ENCODE peak calls at places on chromosomes 16 and 17, in six cellular contexts. One of them, this sample, is unnamed.
A peak's percentile ranks its signal among the peaks of the same experiment; 100 is the strongest.

GRCh38 chr17:2239882-2240430 is 63.6 kb downstream of the SMG6 start:
- DNase-seq in HFF-Myc: peak; percentile 76
- DNase-seq in epithelial cell of esophagus: peak; percentile 93
- DNase-seq in EL: peak; percentile 87
- DNase-seq in transverse colon: peak; percentile 60
- DNase-seq in stromal cell of bone marrow: peak; percentile 80
- DNase-seq in this sample: no peak

GRCh38 chr17:66548659-66549311 is 246.4 kb downstream of the PRKCA start:
- DNase-seq in HFF-Myc: no peak
- DNase-seq in epithelial cell of esophagus: no peak
- DNase-seq in EL: peak; percentile 50
- DNase-seq in transverse colon: no peak
- DNase-seq in stromal cell of bone marrow: no peak
- DNase-seq in this sample: no peak

GRCh38 chr16:86740817-86741799 is 162.8 kb downstream of the FOXL1 start:
- DNase-seq in HFF-Myc: peak; percentile 36
- DNase-seq in epithelial cell of esophagus: peak; percentile 36
- DNase-seq in EL: peak; percentile 86
- DNase-seq in transverse colon: no peak
- DNase-seq in stromal cell of bone marrow: peak; percentile 68
- DNase-seq in this sample: no peak

GRCh38 chr17:1039511-1040215 is 42.7 kb downstream of the TIMM22 start:
- DNase-seq in HFF-Myc: no peak
- DNase-seq in epithelial cell of esophagus: peak; percentile 15
- DNase-seq in EL: no peak
- DNase-seq in transverse colon: peak; percentile 53
- DNase-seq in stromal cell of bone marrow: no peak
- DNase-seq in this sample: no peak

GRCh38 chr16:50276128-50276444 is 9.7 kb downstream of the ADCY7 start:
- DNase-seq in HFF-Myc: no peak
- DNase-seq in epithelial cell of esophagus: no peak
- DNase-seq in EL: no peak
- DNase-seq in transverse colon: no peak
- DNase-seq in stromal cell of bone marrow: no peak
- DNase-seq in this sample: no peak

GRCh38 chr17:50817838-50818237 is 17.5 kb upstream of the WFIKKN2 start:
- DNase-seq in HFF-Myc: no peak
- DNase-seq in epithelial cell of esophagus: peak; percentile 86
- DNase-seq in EL: peak; percentile 65
- DNase-seq in transverse colon: no peak
- DNase-seq in stromal cell of bone marrow: no peak
- DNase-seq in this sample: no peak

GRCh38 chr16:30033270-30033669 is 2.2 kb upstream of the TLCD3B start:
- DNase-seq in HFF-Myc: no peak
- DNase-seq in epithelial cell of esophagus: no peak
- DNase-seq in EL: no peak
- DNase-seq in transverse colon: no peak
- DNase-seq in stromal cell of bone marrow: no peak
- DNase-seq in this sample: no peak

GRCh38 chr16:30051518-30051917 is 14.0 kb upstream of the ALDOA start:
- DNase-seq in HFF-Myc: no peak
- DNase-seq in epithelial cell of esophagus: peak; percentile 40
- DNase-seq in EL: peak; percentile 82
- DNase-seq in transverse colon: no peak
- DNase-seq in stromal cell of bone marrow: no peak
- DNase-seq in this sample: no peak

GRCh38 chr16:27317738-27318398 is 4.1 kb downstream of the IL4R start:
- DNase-seq in HFF-Myc: no peak
- DNase-seq in epithelial cell of esophagus: no peak
- DNase-seq in EL: no peak
- DNase-seq in transverse colon: no peak
- DNase-seq in stromal cell of bone marrow: no peak
- DNase-seq in this sample: no peak

GRCh38 chr16:66603537-66604375 is 748 bp upstream of the CMTM3 start:
- DNase-seq in HFF-Myc: no peak
- DNase-seq in epithelial cell of esophagus: no peak
- DNase-seq in EL: peak; percentile 58
- DNase-seq in transverse colon: peak; percentile 59
- DNase-seq in stromal cell of bone marrow: no peak
- DNase-seq in this sample: peak; percentile 73

GRCh38 chr17:66655861-66656260 is 179.1 kb upstream of the CACNG5 start:
- DNase-seq in HFF-Myc: no peak
- DNase-seq in epithelial cell of esophagus: peak; percentile 97
- DNase-seq in EL: peak; percentile 66
- DNase-seq in transverse colon: no peak
- DNase-seq in stromal cell of bone marrow: no peak
- DNase-seq in this sample: no peak

This sample was measured in effector memory CD8-positive, alpha-beta T cell.